ENCODE peak calls at places on chromosomes 4 and X, in eight cellular contexts. Y is lower leg skin; W is PC-3; L is HT-29; H is HS-5; X is stimulated activated CD4-positive, alpha-beta T cell treated with anti-CD3 and anti-CD28 coated beads, Interleukin-1b, Interleukin-23, amount 100 ng/mL, for 24 hours; D is T-helper 2 cell; Z is iPS DF 6.9. U is an unnamed sample.

GRCh38 chrX:133495464-133496391 is 80.4 kb upstream of the GPC4 start:
- DNase-seq in W (no peak), Y (peak; percentile 18), L (no peak), D (no peak), Z (no peak), X (no peak), H (no peak), U (no peak)

GRCh38 chr4:41963105-41963504 is 18.5 kb upstream of the DCAF4L1 start:
- DNase-seq in W (peak; percentile 47), X (no peak), Y (no peak), H (no peak), D (no peak), Z (no peak), L (peak; percentile 53), U (peak; percentile 11)

GRCh38 chr4:47209833-47210232 is 178.5 kb downstream of the GABRB1 start:
- DNase-seq in Z (no peak), D (no peak), H (peak; percentile 72), W (peak; percentile 14), L (no peak), X (no peak), Y (no peak), U (peak; percentile 92)

GRCh38 chr4:106587558-106587957 is 219.0 kb upstream of the GIMD1 start:
- DNase-seq in W (peak; percentile 80), Z (no peak), D (no peak), X (no peak), L (peak; percentile 44), Y (no peak), H (peak; percentile 56), U (peak; percentile 75)

GRCh38 chr4:102620697-102621497 is 119.7 kb downstream of the NFKB1 start:
- DNase-seq in Z (no peak), L (peak; percentile 91), H (peak; percentile 65), Y (no peak), W (peak; percentile 78), X (no peak), D (no peak), U (peak; percentile 91)

GRCh38 chr4:37561803-37562207 is 124.4 kb downstream of the RELL1 start:
- DNase-seq in Z (no peak), W (peak; percentile 77), Y (no peak), D (no peak), H (peak; percentile 25), L (peak; percentile 23), X (no peak), U (peak; percentile 88)

GRCh38 chrX:8504451-8504850 is 39.8 kb downstream of the VCX3B start:
- DNase-seq in D (no peak), W (peak; percentile 72), L (no peak), Z (no peak), X (no peak), Y (no peak), H (no peak), U (peak; percentile 68)

GRCh38 chr4:74874785-74875367 is 58.0 kb upstream of the PARM1 start:
- DNase-seq in H (peak; percentile 26), D (no peak), Z (peak; percentile 54), Y (peak; percentile 28), X (no peak), L (peak; percentile 74), W (peak; percentile 80), U (peak; percentile 58)

GRCh38 chr4:147596377-147596776 is 20.8 kb upstream of the TMEM184C start:
- DNase-seq in Z (no peak), X (no peak), W (peak; percentile 24), D (no peak), H (no peak), Y (no peak), L (peak; percentile 24), U (peak; percentile 32)

GRCh38 chr4:87732033-87732770 is 67.2 kb upstream of the IBSP start:
- DNase-seq in X (no peak), D (no peak), Z (no peak), H (peak; percentile 50), Y (no peak), L (no peak), W (peak; percentile 10), U (peak; percentile 71)

GRCh38 chrX:23246001-23246400 is 88.6 kb upstream of the PTCHD1 start:
- DNase-seq in Y (no peak), L (peak; percentile 36), Z (no peak), X (no peak), W (peak; percentile 77), H (no peak), D (no peak), U (no peak)

GRCh38 chr4:40736910-40737309 is 12.8 kb upstream of the NSUN7 start:
- DNase-seq in D (no peak), H (no peak), X (no peak), Z (no peak), Y (no peak), L (peak; percentile 63), W (peak; percentile 42), U (peak; percentile 29)

GRCh38 chr4:93199492-93199891 is 629.1 kb upstream of the ATOH1 start:
- DNase-seq in Z (peak; percentile 45), D (no peak), Y (no peak), W (peak; percentile 61), X (no peak), L (peak; percentile 68), H (peak; percentile 10), U (peak; percentile 59)

GRCh38 chrX:48714573-48714972 is 18.0 kb downstream of the SUV39H1 start:
- DNase-seq in W (peak; percentile 4), Z (no peak), X (no peak), L (no peak), H (no peak), D (no peak), Y (no peak), U (no peak)

GRCh38 chr4:83216856-83217683 is 67.5 kb downstream of the COQ2 start:
- DNase-seq in Y (no peak), L (no peak), W (no peak), X (no peak), D (no peak), Z (no peak), H (no peak), U (no peak)

GRCh38 chr4:141246683-141247429 is 26.2 kb downstream of the ZNF330 start:
- DNase-seq in H (no peak), D (no peak), Z (no peak), L (no peak), Y (no peak), X (no peak), W (peak; percentile 14), U (no peak)

GRCh38 chrX:5916945-5917344 is 311.7 kb downstream of the NLGN4X start:
- DNase-seq in Y (no peak), W (no peak), D (no peak), Z (no peak), X (no peak), H (no peak), L (peak; percentile 4), U (peak; percentile 1)

GRCh38 chrX:149758068-149758714 is 15.7 kb upstream of the HSFX1 start:
- DNase-seq in X (no peak), D (no peak), H (no peak), W (no peak), L (no peak), Y (no peak), Z (no peak), U (no peak)

GRCh38 chr4:52659722-52660261 is 691 bp upstream of the USP46 start:
- DNase-seq in Y (peak; percentile 41), L (peak; percentile 46), Z (no peak), D (peak; percentile 5), W (peak; percentile 35), H (no peak), X (no peak), U (no peak)

GRCh38 chrX:102841706-102842003 is 95.4 kb upstream of the RAB40AL start:
- DNase-seq in Z (no peak), W (no peak), Y (no peak), H (no peak), X (no peak), L (no peak), D (no peak), U (no peak)

GRCh38 chr4:2334826-2335728 is 73.2 kb upstream of the MXD4 start:
- DNase-seq in Y (no peak), Z (no peak), D (no peak), H (no peak), W (no peak), L (no peak), X (no peak), U (no peak)

GRCh38 chr4:94160774-94161173 is 46.9 kb upstream of the SMARCAD1 start:
- DNase-seq in W (no peak), L (no peak), X (no peak), D (no peak), Y (no peak), Z (no peak), H (no peak), U (peak; percentile 30)

GRCh38 chr4:17272154-17272553 is 239.7 kb downstream of the QDPR start:
- DNase-seq in X (no peak), D (no peak), W (no peak), L (no peak), H (no peak), Z (no peak), Y (no peak), U (no peak)

GRCh38 chr4:52825311-52826090 is 36.6 kb upstream of the RASL11B start:
- DNase-seq in Y (no peak), D (no peak), Z (no peak), X (no peak), W (peak; percentile 56), L (no peak), H (no peak), U (peak; percentile 6)

GRCh38 chr4:7552466-7552865 is 117.7 kb upstream of the PSAPL1 start:
- DNase-seq in L (no peak), H (no peak), D (no peak), Z (no peak), Y (no peak), X (no peak), W (no peak), U (no peak)

GRCh38 chr4:176653406-176654220 is 139.1 kb downstream of the VEGFC start:
- DNase-seq in L (no peak), W (no peak), H (no peak), X (no peak), D (no peak), Z (no peak), Y (no peak), U (no peak)

GRCh38 chr4:48290146-48290772 is 20.6 kb upstream of the TEC start:
- DNase-seq in D (no peak), H (no peak), W (peak; percentile 60), Y (no peak), Z (peak; percentile 45), L (peak; percentile 57), X (no peak), U (peak; percentile 34)

GRCh38 chrX:68440940-68441339 is 7.6 kb upstream of the OPHN1 start:
- DNase-seq in L (peak; percentile 73), W (peak; percentile 74), D (no peak), H (no peak), Y (no peak), Z (no peak), X (no peak), U (peak; percentile 36)

GRCh38 chrX:14354541-14354940 is 174.8 kb upstream of the GLRA2 start:
- DNase-seq in Y (no peak), X (no peak), W (no peak), H (no peak), Z (no peak), D (no peak), L (no peak), U (peak; percentile 0)

GRCh38 chrX:31126205-31126604 is 54.4 kb upstream of the FTHL17 start:
- DNase-seq in X (no peak), Y (no peak), Z (no peak), W (no peak), L (no peak), D (no peak), H (peak; percentile 55), U (no peak)

GRCh38 chr4:176964116-176964691 is 171.5 kb upstream of the VEGFC start:
- DNase-seq in H (no peak), W (peak; percentile 46), X (no peak), Y (no peak), D (no peak), Z (peak; percentile 13), L (no peak), U (peak; percentile 34)

GRCh38 chr4:83083925-83084475 is 30.5 kb downstream of the PLAC8 start:
- DNase-seq in D (peak; percentile 7), L (no peak), X (no peak), Z (no peak), W (no peak), Y (no peak), H (no peak), U (no peak)

GRCh38 chrX:16479206-16479869 is 170.6 kb upstream of the S100G start:
- DNase-seq in W (peak; percentile 92), Y (no peak), D (no peak), X (no peak), Z (no peak), H (peak; percentile 57), L (no peak), U (peak; percentile 82)

GRCh38 chrX:7233632-7234406 is 85.9 kb upstream of the PUDP start:
- DNase-seq in L (no peak), H (no peak), Z (no peak), Y (no peak), W (no peak), D (no peak), X (no peak), U (no peak)

U was measured in HT1080.